ENCODE peak calls at places on chromosomes 12 and 14, in ten cellular contexts. K, R, V, Y, L, F, I, T, J and D are unnamed samples.

GRCh38 chr12:26128180-26128579 is 3.3 kb upstream of the BHLHE41 start:
- DNase-seq in F (no peak), V (no peak), T (no peak), R (no peak), I (no peak), L (no peak), J (no peak), Y (no peak), K (peak; percentile 13), D (no peak)

GRCh38 chr14:53306267-53306721 is 153.2 kb upstream of the DDHD1 start:
- DNase-seq in J (peak; percentile 32), V (peak; percentile 57), L (peak; percentile 22), F (peak; percentile 47), R (peak; percentile 20), K (peak; percentile 59), T (peak; percentile 72), Y (peak; percentile 22), I (no peak), D (peak; percentile 18)

GRCh38 chr14:78567343-78567742 is 397.2 kb downstream of the NRXN3 start:
- DNase-seq in V (no peak), L (no peak), K (no peak), Y (no peak), R (no peak), I (peak; percentile 26), J (no peak), T (no peak), F (no peak), D (no peak)

GRCh38 chr14:60734465-60735242 is at the start of gene MNAT1:
- DNase-seq in K (peak; percentile 81), V (peak; percentile 90), L (peak; percentile 71), Y (peak; percentile 80), R (peak; percentile 66), F (peak; percentile 76), I (peak; percentile 46), J (peak; percentile 79), T (peak; percentile 96), D (peak; percentile 85)

GRCh38 chr12:124423683-124424515 is 129.0 kb downstream of the RFLNA start:
- DNase-seq in V (no peak), Y (no peak), K (no peak), R (no peak), T (no peak), F (no peak), I (no peak), L (no peak), J (no peak), D (no peak)

GRCh38 chr14:90522585-90523191 is 125.9 kb downstream of the CALM1 start:
- DNase-seq in R (no peak), I (no peak), T (peak; percentile 96), Y (no peak), L (peak; percentile 49), V (peak; percentile 92), K (peak; percentile 79), J (no peak), F (peak; percentile 46), D (no peak)

GRCh38 chr12:53093777-53094393 is 3.6 kb upstream of the IGFBP6 start:
- DNase-seq in R (no peak), F (no peak), V (no peak), Y (no peak), L (no peak), J (no peak), I (no peak), K (no peak), T (no peak), D (no peak)

GRCh38 chr12:113136128-113136989 is 798 bp upstream of the RASAL1 start:
- DNase-seq in T (no peak), K (peak; percentile 59), L (peak; percentile 64), F (no peak), J (peak; percentile 83), R (peak; percentile 40), I (no peak), Y (peak; percentile 64), V (peak; percentile 59), D (no peak)